ENCODE peak calls at places on chromosomes 2 and 18, in six cellular contexts. H is IMR-90, B is neuronal stem cell, M is H9, P is H1, X is trophoblast cell. F is an unnamed sample. For H3K9me3, the result is how much of the 10 kb centered on the place peaks cover.

GRCh38 chr2:189685540-189686229 is 11.2 kb downstream of the ANKAR start:
- DNase-seq in X (no peak), H (peak), M (peak), B (no peak), P (peak), F (peak)

GRCh38 chr2:88897718-88898117 is 206.2 kb downstream of the RPIA start:
- DNase-seq in X (no peak), M (no peak), H (no peak), B (no peak), P (no peak), F (no peak)

GRCh38 chr2:26534865-26535662 is 57.1 kb upstream of the OTOF start:
- DNase-seq in H (no peak), M (no peak), P (no peak), X (no peak), B (no peak), F (no peak)

GRCh38 chr2:168684921-168685618 is 117.4 kb upstream of the NOSTRIN start:
- DNase-seq in M (no peak), X (no peak), B (no peak), P (no peak), H (no peak), F (no peak)

GRCh38 chr2:73980566-73980965 is 4.1 kb upstream of the TET3 start:
- DNase-seq in M (no peak), X (peak), B (no peak), P (no peak), H (no peak), F (no peak)

GRCh38 chr2:28650261-28650584 is 101.4 kb upstream of the PPP1CB start:
- DNase-seq in H (no peak), P (no peak), B (no peak), M (no peak), X (no peak), F (no peak)

GRCh38 chr2:61059382-61059781 is 6.3 kb upstream of the SANBR start:
- DNase-seq in H (no peak), B (no peak), P (no peak), X (no peak), M (no peak), F (no peak)

GRCh38 chr18:70261141-70261788 is 27.6 kb upstream of the SOCS6 start:
- DNase-seq in P (no peak), B (no peak), M (no peak), X (no peak), H (no peak), F (no peak)

GRCh38 chr2:133642831-133643230 is 74.6 kb upstream of the NCKAP5 start:
- DNase-seq in X (no peak), H (peak), M (no peak), B (no peak), P (no peak), F (no peak)

GRCh38 chr2:46612675-46613074 is 133.3 kb downstream of the TMEM247 start:
- DNase-seq in M (no peak), X (no peak), P (no peak), H (no peak), B (no peak), F (no peak)

GRCh38 chr2:165164201-165164600 is 39.6 kb downstream of the SCN3A start:
- DNase-seq in H (peak), X (no peak), B (no peak), P (no peak), M (no peak), F (no peak)

GRCh38 chr18:11673560-11673959 is 15.5 kb upstream of the GNAL start:
- DNase-seq in X (no peak), B (no peak), H (no peak), M (peak), P (peak), F (no peak)

GRCh38 chr2:173249661-173250641 is 104.7 kb upstream of the CDCA7 start:
- DNase-seq in X (no peak), H (no peak), P (no peak), B (peak), M (no peak), F (no peak)

GRCh38 chr18:45777393-45777792 is 48.1 kb upstream of the SIGLEC15 start:
- DNase-seq in B (no peak), H (peak), P (no peak), M (no peak), X (no peak), F (peak)

GRCh38 chr2:161085041-161085598 is 75.1 kb upstream of the TANK start:
- DNase-seq in X (no peak), P (no peak), M (no peak), B (no peak), H (peak), F (no peak)

GRCh38 chr2:65901809-65902208 is 469.4 kb upstream of the SPRED2 start:
- DNase-seq in X (no peak), P (no peak), B (no peak), M (no peak), H (no peak), F (no peak)

GRCh38 chr2:9282713-9283112 is 76.1 kb downstream of the ASAP2 start:
- DNase-seq in H (no peak), X (no peak), B (no peak), P (no peak), M (no peak), F (no peak)

GRCh38 chr2:22729466-22729865 is 655.5 kb upstream of the KLHL29 start:
- DNase-seq in X (no peak), H (no peak), P (no peak), B (no peak), M (no peak), F (no peak)

GRCh38 chr2:88599527-88599926 is 27.7 kb downstream of the EIF2AK3 start:
- DNase-seq in B (no peak), H (no peak), P (no peak), M (no peak), X (no peak), F (no peak)

GRCh38 chr2:162012565-162012869 is 61.5 kb downstream of the DPP4 start:
- DNase-seq in H (no peak), P (no peak), X (no peak), B (no peak), M (no peak), F (no peak)

GRCh38 chr2:240432820-240433801 is 2.4 kb upstream of the GPC1 start:
- DNase-seq in B (no peak), H (no peak), X (no peak), M (peak), P (no peak), F (no peak)

GRCh38 chr2:198517961-198518360 is 713.6 kb downstream of the PLCL1 start:
- DNase-seq in M (no peak), P (no peak), B (no peak), H (no peak), X (no peak), F (no peak)

GRCh38 chr18:34913837-34914755 is 127.1 kb upstream of the MAPRE2 start:
- DNase-seq in B (no peak), X (peak), P (no peak), M (no peak), H (peak), F (peak)

GRCh38 chr18:38313851-38314250 is 748.3 kb upstream of the CELF4 start:
- DNase-seq in P (no peak), H (no peak), X (no peak), B (no peak), M (no peak), F (no peak)

GRCh38 chr2:136448435-136448834 is 316.9 kb upstream of the THSD7B start:
- DNase-seq in P (no peak), H (no peak), B (no peak), X (no peak), M (no peak), F (no peak)

GRCh38 chr18:75544051-75544481 is 116.6 kb upstream of the SMIM21 start:
- DNase-seq in M (no peak), X (no peak), B (no peak), H (peak), P (no peak), F (peak)

DNA sequence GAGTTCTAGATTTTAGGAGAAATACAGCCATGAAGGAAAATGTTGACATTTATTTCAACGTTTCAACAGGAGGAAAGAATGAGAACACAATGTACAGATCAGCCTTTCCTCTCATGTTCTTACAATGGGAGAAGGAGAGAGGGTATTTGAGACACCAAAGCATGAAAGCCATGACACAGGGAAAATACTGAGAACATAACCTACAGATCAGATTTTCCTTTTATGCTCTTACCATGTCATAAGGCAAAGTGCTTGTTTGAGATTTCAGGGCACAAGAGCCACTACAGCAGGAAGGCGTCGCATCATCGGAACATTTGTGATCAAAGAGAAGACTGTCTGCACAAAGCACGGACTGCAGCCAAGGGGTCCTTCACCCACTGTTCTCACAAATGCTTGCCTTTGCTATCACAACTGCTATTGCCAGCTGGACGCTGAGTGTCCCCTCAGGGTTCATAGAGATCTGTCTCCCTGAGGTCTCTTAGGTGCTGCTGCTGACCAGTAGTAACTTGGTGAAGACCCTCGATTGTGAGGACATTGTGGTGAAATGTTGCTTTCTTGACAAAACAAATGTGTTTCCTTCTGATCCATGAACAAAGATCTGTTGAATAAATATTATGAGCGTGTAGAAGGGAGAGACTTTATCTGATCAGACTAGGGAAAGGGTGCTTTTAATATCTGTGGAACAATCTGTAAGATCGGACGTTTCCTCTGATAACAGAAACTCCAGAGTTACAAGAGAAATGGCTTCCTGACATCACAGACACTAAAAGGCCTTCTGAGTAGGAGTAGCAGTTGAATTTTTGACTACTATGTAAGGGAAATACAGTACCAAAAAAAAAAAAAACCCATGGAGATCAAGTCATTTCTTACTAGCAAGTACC is 6.4 kb upstream of the IL1RL1 start:
- DNase-seq in P (no peak), B (no peak), X (no peak), M (no peak), H (no peak), F (peak)
- H3K9me3 ChIP-seq in P (under half), B (under half), X (under half), M (under half), H (under half), F (under half)

DNA sequence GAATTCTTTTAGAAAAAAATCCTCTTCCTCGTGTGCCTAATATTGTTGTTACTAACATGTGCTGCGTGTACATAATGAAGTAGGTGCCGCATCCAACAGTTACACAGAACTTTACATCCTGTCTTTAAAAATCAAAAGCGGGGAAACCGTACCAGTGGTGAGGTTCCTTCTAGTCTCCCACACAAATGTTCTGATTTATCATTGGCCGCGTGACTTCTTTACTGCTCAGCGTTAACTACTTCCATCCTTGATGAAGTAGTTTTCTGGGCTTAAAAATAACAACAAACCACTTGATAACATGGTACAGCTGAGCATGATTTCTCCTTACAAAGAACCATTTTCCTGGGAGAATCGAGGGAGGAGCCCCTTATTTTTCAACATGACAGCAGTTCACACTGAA is 9.7 kb downstream of the EMILIN2 start:
- DNase-seq in H (no peak), B (no peak), X (no peak), P (no peak), M (no peak), F (no peak)
- H4K91ac ChIP-seq in H (no peak), B (no peak), X (no peak), P (no peak), M (no peak), F (no peak)

GRCh38 chr2:115297056-115297455 is 854.6 kb downstream of the DPP10 start:
- DNase-seq in H (no peak), M (no peak), B (no peak), X (no peak), P (no peak), F (no peak)

GRCh38 chr2:115294999-115295398 is 852.6 kb downstream of the DPP10 start:
- DNase-seq in B (peak), P (no peak), M (no peak), H (no peak), X (no peak), F (no peak)

GRCh38 chr2:115299207-115299606 is 856.8 kb downstream of the DPP10 start:
- DNase-seq in P (no peak), M (no peak), X (no peak), H (no peak), B (no peak), F (no peak)
- H3K9me3 ChIP-seq in P (under half), M (under half), X (under half), H (under half), B (under half), F (under half)

GRCh38 chr2:1665761-1666505 is 78.4 kb downstream of the PXDN start:
- DNase-seq in X (no peak), P (peak), H (no peak), M (peak), B (no peak), F (no peak)
- H4K91ac ChIP-seq in X (no peak), P (no peak), H (no peak), M (no peak), B (no peak), F (no peak)

DNA sequence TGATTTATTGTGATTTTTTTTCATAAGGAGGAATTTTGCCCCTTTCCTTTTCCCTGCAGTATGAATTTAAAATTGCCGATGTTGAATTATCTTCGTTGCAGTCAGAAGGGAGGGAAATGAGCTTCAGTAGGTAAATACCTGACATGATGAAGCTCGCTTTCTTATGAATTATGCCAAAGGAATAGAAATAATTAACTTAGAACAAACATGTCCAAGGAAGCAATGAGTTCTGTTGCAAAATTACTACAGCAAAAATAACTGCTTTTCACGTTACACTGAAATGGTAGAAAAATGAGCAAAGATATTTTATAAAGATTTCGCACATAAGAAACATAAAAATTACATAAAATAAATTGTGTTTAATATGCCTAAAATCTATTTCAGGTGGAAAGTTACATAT is 91.1 kb upstream of the ZNF804A start:
- DNase-seq in M (no peak), H (no peak), B (no peak), X (no peak), P (no peak), F (no peak)
- H3K9me3 ChIP-seq in M (under half), H (under half), B (under half), X (under half), P (under half), F (under half)

DNA sequence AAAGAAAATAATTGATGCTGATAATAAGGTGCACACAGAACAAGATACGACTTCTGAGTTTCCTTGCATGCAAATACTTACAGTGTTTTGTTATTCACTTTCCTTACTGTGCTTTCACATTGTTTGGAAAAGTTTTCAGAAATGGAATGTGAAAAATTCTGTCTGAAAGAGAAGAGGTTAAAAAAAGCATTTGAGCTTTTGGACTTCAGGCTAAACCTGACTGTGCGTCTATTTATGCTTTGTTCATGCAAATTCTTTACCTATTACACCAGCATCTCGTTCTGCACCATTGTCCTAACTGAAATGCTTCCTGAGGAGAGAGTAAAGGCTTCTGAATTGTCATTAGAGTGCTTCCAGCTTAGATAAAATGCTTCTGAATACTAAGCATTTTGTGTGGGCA is 61.4 kb downstream of the LHCGR start:
- DNase-seq in P (no peak), H (peak), B (peak), X (peak), M (no peak), F (peak)
- H4K91ac ChIP-seq in P (no peak), H (peak), B (no peak), X (no peak), M (no peak), F (no peak)

GRCh38 chr2:63992061-63992685 is 27.1 kb downstream of the VPS54 start:
- DNase-seq in B (no peak), M (no peak), P (no peak), H (no peak), X (no peak), F (no peak)

GRCh38 chr2:63993871-63994270 is 25.4 kb downstream of the VPS54 start:
- DNase-seq in X (no peak), B (no peak), M (no peak), P (no peak), H (no peak), F (no peak)

GRCh38 chr2:63984606-63985359 is 34.4 kb downstream of the VPS54 start:
- DNase-seq in X (peak), M (no peak), P (no peak), B (no peak), H (no peak), F (peak)

GRCh38 chr2:63983986-63984605 is 35.1 kb downstream of the VPS54 start:
- DNase-seq in B (no peak), P (no peak), X (no peak), M (no peak), H (peak), F (peak)

DNA sequence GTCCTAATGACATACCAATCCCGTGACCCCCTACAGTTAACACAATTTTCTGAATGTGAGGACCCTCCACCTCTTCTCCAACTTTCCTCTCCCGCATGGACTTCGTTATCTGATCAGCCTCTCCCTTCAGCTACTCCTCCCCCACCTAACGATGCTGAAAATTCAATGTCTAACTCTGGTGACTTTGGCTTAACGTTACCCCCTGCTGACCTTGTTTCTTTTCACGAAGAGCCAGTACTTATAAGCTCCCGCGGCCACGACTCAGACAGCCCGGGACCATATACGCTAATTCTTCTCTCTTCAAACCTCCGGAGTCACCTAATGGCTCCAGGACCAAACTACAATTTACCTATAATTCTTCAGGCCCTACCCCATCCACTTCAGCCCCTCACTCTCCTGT is 29.2 kb downstream of the VPS54 start:
- DNase-seq in M (no peak), P (no peak), H (no peak), X (no peak), B (no peak), F (no peak)
- H3K9me3 ChIP-seq in M (under half), P (under half), H (under half), X (under half), B (under half), F (under half)

DNA sequence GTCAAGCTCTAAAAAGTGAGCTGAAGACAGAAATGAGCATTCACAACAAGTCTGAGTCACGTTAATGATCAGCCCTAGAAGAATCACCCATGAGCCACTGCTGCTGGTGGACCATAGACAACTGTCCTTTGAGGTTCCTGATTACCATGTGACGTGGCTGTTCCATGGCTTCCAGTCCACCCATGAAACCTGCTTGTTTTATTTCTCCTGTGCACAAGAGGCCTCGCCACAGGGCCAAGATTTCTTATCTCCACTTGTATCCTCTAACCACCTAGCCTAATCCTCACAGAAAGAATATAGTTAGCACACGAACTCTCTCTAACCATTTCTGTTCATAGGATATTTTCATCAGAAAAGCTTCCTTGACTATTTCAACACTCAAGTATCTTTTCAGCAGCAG is 242.7 kb downstream of the MREG start:
- DNase-seq in P (no peak), B (no peak), M (no peak), X (no peak), H (no peak), F (no peak)
- H4K91ac ChIP-seq in P (no peak), B (no peak), M (no peak), X (no peak), H (no peak), F (peak)

DNA sequence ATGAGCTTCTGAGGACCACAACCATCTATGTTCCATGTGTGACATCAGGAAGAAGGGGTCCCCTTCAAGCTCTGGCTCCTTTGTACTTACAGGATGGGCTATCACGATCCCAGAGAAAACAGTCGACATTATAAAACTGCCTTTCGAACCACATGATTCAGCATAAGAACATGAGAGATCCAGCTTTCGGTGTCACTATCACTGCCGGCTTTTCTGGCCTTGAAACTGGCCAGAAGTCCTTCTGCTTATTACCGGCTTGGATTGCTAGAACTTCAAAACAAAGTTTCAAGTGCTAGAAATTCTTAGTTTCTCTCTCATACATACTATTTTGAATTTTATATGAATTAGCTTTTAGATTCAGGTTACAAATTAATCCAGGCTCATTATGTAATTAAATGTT is 138.9 kb downstream of the PID1 start:
- DNase-seq in H (no peak), M (no peak), B (no peak), P (no peak), X (no peak), F (no peak)
- H3K9me3 ChIP-seq in H (under half), M (under half), B (under half), P (under half), X (under half), F (under half)